ENCODE peak calls at places on chromosomes 1 and 21, in eight cellular contexts. One of them, this sample, is unnamed.

GRCh38 chr1:228332797-228333738 is 73.6 kb downstream of the TRIM11 start:
- DNase-seq in fibroblast of pulmonary artery: no peak
- DNase-seq in esophagus muscularis mucosa: no peak
- DNase-seq in brain microvascular endothelial cell: no peak
- DNase-seq in dorsolateral prefrontal cortex: no peak
- DNase-seq in bronchial epithelial cell: no peak
- DNase-seq in cardiac fibroblast: no peak
- DNase-seq in B cell: no peak
- DNase-seq in this sample: peak

GRCh38 chr1:19723874-19724273 is 59.2 kb downstream of the HTR6 start:
- DNase-seq in esophagus muscularis mucosa: no peak
- DNase-seq in cardiac fibroblast: no peak
- DNase-seq in fibroblast of pulmonary artery: no peak
- DNase-seq in brain microvascular endothelial cell: no peak
- DNase-seq in dorsolateral prefrontal cortex: no peak
- DNase-seq in bronchial epithelial cell: no peak
- DNase-seq in B cell: no peak
- DNase-seq in this sample: no peak

GRCh38 chr1:70675737-70676156 is 264.7 kb downstream of the CTH start:
- DNase-seq in esophagus muscularis mucosa: no peak
- DNase-seq in B cell: no peak
- DNase-seq in bronchial epithelial cell: no peak
- DNase-seq in cardiac fibroblast: no peak
- DNase-seq in dorsolateral prefrontal cortex: no peak
- DNase-seq in brain microvascular endothelial cell: no peak
- DNase-seq in fibroblast of pulmonary artery: no peak
- DNase-seq in this sample: no peak

GRCh38 chr1:155978973-155979429 is 654 bp upstream of the ARHGEF2 start:
- DNase-seq in brain microvascular endothelial cell: no peak
- DNase-seq in dorsolateral prefrontal cortex: no peak
- DNase-seq in fibroblast of pulmonary artery: peak
- DNase-seq in esophagus muscularis mucosa: no peak
- DNase-seq in B cell: no peak
- DNase-seq in cardiac fibroblast: peak
- DNase-seq in bronchial epithelial cell: no peak
- DNase-seq in this sample: no peak

GRCh38 chr1:146013566-146013937 is 8.0 kb downstream of the HJV start:
- DNase-seq in bronchial epithelial cell: no peak
- DNase-seq in esophagus muscularis mucosa: no peak
- DNase-seq in B cell: no peak
- DNase-seq in brain microvascular endothelial cell: no peak
- DNase-seq in cardiac fibroblast: no peak
- DNase-seq in dorsolateral prefrontal cortex: no peak
- DNase-seq in fibroblast of pulmonary artery: no peak
- DNase-seq in this sample: no peak

GRCh38 chr1:52970149-52970548 is 43.1 kb downstream of the SCP2 start:
- DNase-seq in fibroblast of pulmonary artery: peak
- DNase-seq in cardiac fibroblast: peak
- DNase-seq in brain microvascular endothelial cell: no peak
- DNase-seq in B cell: no peak
- DNase-seq in dorsolateral prefrontal cortex: no peak
- DNase-seq in bronchial epithelial cell: peak
- DNase-seq in esophagus muscularis mucosa: no peak
- DNase-seq in this sample: no peak

GRCh38 chr1:187563191-187563590 is 734.4 kb downstream of the PLA2G4A start:
- DNase-seq in brain microvascular endothelial cell: no peak
- DNase-seq in fibroblast of pulmonary artery: no peak
- DNase-seq in dorsolateral prefrontal cortex: no peak
- DNase-seq in B cell: no peak
- DNase-seq in cardiac fibroblast: no peak
- DNase-seq in bronchial epithelial cell: no peak
- DNase-seq in esophagus muscularis mucosa: no peak
- DNase-seq in this sample: no peak

GRCh38 chr1:218625393-218625792 is 280.3 kb downstream of the TGFB2 start:
- DNase-seq in dorsolateral prefrontal cortex: no peak
- DNase-seq in esophagus muscularis mucosa: no peak
- DNase-seq in cardiac fibroblast: no peak
- DNase-seq in bronchial epithelial cell: peak
- DNase-seq in B cell: no peak
- DNase-seq in brain microvascular endothelial cell: no peak
- DNase-seq in fibroblast of pulmonary artery: no peak
- DNase-seq in this sample: no peak

GRCh38 chr1:229874150-229874549 is 192.9 kb upstream of the GALNT2 start:
- DNase-seq in fibroblast of pulmonary artery: no peak
- DNase-seq in cardiac fibroblast: peak
- DNase-seq in B cell: no peak
- DNase-seq in brain microvascular endothelial cell: no peak
- DNase-seq in dorsolateral prefrontal cortex: no peak
- DNase-seq in esophagus muscularis mucosa: no peak
- DNase-seq in bronchial epithelial cell: no peak
- DNase-seq in this sample: no peak

GRCh38 chr21:24514081-24514733 is 1093.1 kb downstream of the MRPL39 start:
- DNase-seq in B cell: peak
- DNase-seq in dorsolateral prefrontal cortex: no peak
- DNase-seq in esophagus muscularis mucosa: no peak
- DNase-seq in brain microvascular endothelial cell: no peak
- DNase-seq in bronchial epithelial cell: peak
- DNase-seq in cardiac fibroblast: peak
- DNase-seq in fibroblast of pulmonary artery: peak
- DNase-seq in this sample: no peak

GRCh38 chr1:145962157-145963102 is 1.9 kb downstream of the ANKRD34A start:
- DNase-seq in dorsolateral prefrontal cortex: peak
- DNase-seq in fibroblast of pulmonary artery: no peak
- DNase-seq in cardiac fibroblast: no peak
- DNase-seq in brain microvascular endothelial cell: no peak
- DNase-seq in esophagus muscularis mucosa: no peak
- DNase-seq in B cell: peak
- DNase-seq in bronchial epithelial cell: no peak
- DNase-seq in this sample: no peak

GRCh38 chr1:236181059-236181458 is 38.7 kb downstream of the GPR137B start:
- DNase-seq in dorsolateral prefrontal cortex: no peak
- DNase-seq in B cell: no peak
- DNase-seq in cardiac fibroblast: peak
- DNase-seq in fibroblast of pulmonary artery: peak
- DNase-seq in brain microvascular endothelial cell: no peak
- DNase-seq in esophagus muscularis mucosa: no peak
- DNase-seq in bronchial epithelial cell: peak
- DNase-seq in this sample: no peak

GRCh38 chr1:54922921-54923421 is 36.0 kb upstream of the DHCR24 start:
- DNase-seq in brain microvascular endothelial cell: no peak
- DNase-seq in B cell: no peak
- DNase-seq in fibroblast of pulmonary artery: no peak
- DNase-seq in esophagus muscularis mucosa: no peak
- DNase-seq in cardiac fibroblast: no peak
- DNase-seq in bronchial epithelial cell: peak
- DNase-seq in dorsolateral prefrontal cortex: no peak
- DNase-seq in this sample: no peak

GRCh38 chr1:183568176-183569041 is 21.9 kb downstream of the NCF2 start:
- DNase-seq in esophagus muscularis mucosa: no peak
- DNase-seq in cardiac fibroblast: peak
- DNase-seq in bronchial epithelial cell: peak
- DNase-seq in brain microvascular endothelial cell: peak
- DNase-seq in B cell: no peak
- DNase-seq in fibroblast of pulmonary artery: peak
- DNase-seq in dorsolateral prefrontal cortex: no peak
- DNase-seq in this sample: peak

GRCh38 chr1:145889722-145890121 is 4.1 kb upstream of the ANKRD35 start:
- DNase-seq in esophagus muscularis mucosa: no peak
- DNase-seq in B cell: no peak
- DNase-seq in fibroblast of pulmonary artery: no peak
- DNase-seq in dorsolateral prefrontal cortex: no peak
- DNase-seq in bronchial epithelial cell: peak
- DNase-seq in cardiac fibroblast: no peak
- DNase-seq in brain microvascular endothelial cell: no peak
- DNase-seq in this sample: no peak

GRCh38 chr1:152768847-152769533 is 6.0 kb upstream of the LCE1F start:
- DNase-seq in fibroblast of pulmonary artery: no peak
- DNase-seq in dorsolateral prefrontal cortex: no peak
- DNase-seq in cardiac fibroblast: no peak
- DNase-seq in bronchial epithelial cell: peak
- DNase-seq in esophagus muscularis mucosa: no peak
- DNase-seq in B cell: no peak
- DNase-seq in brain microvascular endothelial cell: no peak
- DNase-seq in this sample: no peak

GRCh38 chr1:64474639-64475038 is 4.7 kb downstream of the CACHD1 start:
- DNase-seq in fibroblast of pulmonary artery: peak
- DNase-seq in dorsolateral prefrontal cortex: no peak
- DNase-seq in bronchial epithelial cell: peak
- DNase-seq in brain microvascular endothelial cell: no peak
- DNase-seq in B cell: no peak
- DNase-seq in esophagus muscularis mucosa: peak
- DNase-seq in cardiac fibroblast: no peak
- DNase-seq in this sample: no peak

GRCh38 chr1:226063362-226064167 is 1.0 kb downstream of the H3-3A start:
- DNase-seq in esophagus muscularis mucosa: no peak
- DNase-seq in cardiac fibroblast: peak
- DNase-seq in dorsolateral prefrontal cortex: peak
- DNase-seq in fibroblast of pulmonary artery: peak
- DNase-seq in bronchial epithelial cell: peak
- DNase-seq in brain microvascular endothelial cell: peak
- DNase-seq in B cell: peak
- DNase-seq in this sample: peak

GRCh38 chr1:3072948-3073519 is 4.0 kb downstream of the PRDM16 start:
- DNase-seq in fibroblast of pulmonary artery: no peak
- DNase-seq in bronchial epithelial cell: no peak
- DNase-seq in dorsolateral prefrontal cortex: no peak
- DNase-seq in B cell: no peak
- DNase-seq in brain microvascular endothelial cell: no peak
- DNase-seq in cardiac fibroblast: no peak
- DNase-seq in esophagus muscularis mucosa: no peak
- DNase-seq in this sample: no peak

GRCh38 chr1:239879321-239880170 is 212.1 kb upstream of the FMN2 start:
- DNase-seq in brain microvascular endothelial cell: no peak
- DNase-seq in bronchial epithelial cell: no peak
- DNase-seq in cardiac fibroblast: no peak
- DNase-seq in B cell: no peak
- DNase-seq in dorsolateral prefrontal cortex: no peak
- DNase-seq in esophagus muscularis mucosa: peak
- DNase-seq in fibroblast of pulmonary artery: no peak
- DNase-seq in this sample: no peak

GRCh38 chr1:21308330-21308729 is 18.1 kb upstream of the ECE1 start:
- DNase-seq in bronchial epithelial cell: no peak
- DNase-seq in dorsolateral prefrontal cortex: no peak
- DNase-seq in brain microvascular endothelial cell: no peak
- DNase-seq in cardiac fibroblast: no peak
- DNase-seq in esophagus muscularis mucosa: no peak
- DNase-seq in fibroblast of pulmonary artery: no peak
- DNase-seq in B cell: no peak
- DNase-seq in this sample: no peak

GRCh38 chr1:18556364-18556763 is 74.3 kb upstream of the PAX7 start:
- DNase-seq in fibroblast of pulmonary artery: peak
- DNase-seq in brain microvascular endothelial cell: peak
- DNase-seq in cardiac fibroblast: peak
- DNase-seq in dorsolateral prefrontal cortex: no peak
- DNase-seq in bronchial epithelial cell: peak
- DNase-seq in esophagus muscularis mucosa: no peak
- DNase-seq in B cell: no peak
- DNase-seq in this sample: no peak
- TF ChIP-seq CTCF in fibroblast of pulmonary artery: peak
- TF ChIP-seq CTCF in brain microvascular endothelial cell: peak
- TF ChIP-seq CTCF in cardiac fibroblast: peak
- TF ChIP-seq CTCF in dorsolateral prefrontal cortex: peak
- TF ChIP-seq CTCF in bronchial epithelial cell: peak
- TF ChIP-seq CTCF in esophagus muscularis mucosa: peak
- TF ChIP-seq CTCF in B cell: no peak
- TF ChIP-seq CTCF in this sample: peak

GRCh38 chr1:237568955-237569354 is 321.8 kb downstream of the ZP4 start:
- DNase-seq in fibroblast of pulmonary artery: no peak
- DNase-seq in B cell: no peak
- DNase-seq in bronchial epithelial cell: no peak
- DNase-seq in dorsolateral prefrontal cortex: peak
- DNase-seq in cardiac fibroblast: no peak
- DNase-seq in esophagus muscularis mucosa: no peak
- DNase-seq in brain microvascular endothelial cell: no peak
- DNase-seq in this sample: no peak

GRCh38 chr1:237566581-237566980 is 324.1 kb downstream of the ZP4 start:
- DNase-seq in B cell: no peak
- DNase-seq in dorsolateral prefrontal cortex: no peak
- DNase-seq in cardiac fibroblast: no peak
- DNase-seq in esophagus muscularis mucosa: no peak
- DNase-seq in brain microvascular endothelial cell: no peak
- DNase-seq in fibroblast of pulmonary artery: no peak
- DNase-seq in bronchial epithelial cell: no peak
- DNase-seq in this sample: no peak

GRCh38 chr1:237574536-237574935 is 316.2 kb downstream of the ZP4 start:
- DNase-seq in dorsolateral prefrontal cortex: no peak
- DNase-seq in B cell: no peak
- DNase-seq in bronchial epithelial cell: no peak
- DNase-seq in esophagus muscularis mucosa: no peak
- DNase-seq in fibroblast of pulmonary artery: no peak
- DNase-seq in brain microvascular endothelial cell: no peak
- DNase-seq in cardiac fibroblast: no peak
- DNase-seq in this sample: no peak

GRCh38 chr1:237565236-237565635 is 325.5 kb downstream of the ZP4 start:
- DNase-seq in cardiac fibroblast: no peak
- DNase-seq in B cell: no peak
- DNase-seq in fibroblast of pulmonary artery: no peak
- DNase-seq in bronchial epithelial cell: no peak
- DNase-seq in brain microvascular endothelial cell: no peak
- DNase-seq in esophagus muscularis mucosa: no peak
- DNase-seq in dorsolateral prefrontal cortex: no peak
- DNase-seq in this sample: no peak

DNA sequence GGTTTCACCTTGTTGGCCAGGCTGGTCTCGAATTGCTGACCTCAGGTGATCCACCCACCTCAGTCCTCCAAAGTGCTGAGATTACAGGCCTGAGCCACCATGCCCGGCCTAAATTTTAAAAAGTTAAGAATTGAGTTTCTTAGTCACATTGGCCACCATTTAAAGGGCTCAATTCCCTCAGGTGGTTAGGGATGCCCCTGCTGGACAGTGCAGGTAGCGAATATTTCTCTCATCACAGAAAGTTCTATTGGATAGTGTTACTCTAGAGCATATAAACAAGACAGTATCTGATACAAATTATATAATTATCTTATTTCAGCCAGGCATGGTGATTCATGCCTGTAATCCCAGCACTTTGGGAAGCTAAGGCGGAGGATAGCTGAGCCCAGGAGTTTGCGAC is 320.2 kb downstream of the ZP4 start:
- DNase-seq in cardiac fibroblast: no peak
- DNase-seq in esophagus muscularis mucosa: no peak
- DNase-seq in bronchial epithelial cell: no peak
- DNase-seq in B cell: no peak
- DNase-seq in fibroblast of pulmonary artery: no peak
- DNase-seq in brain microvascular endothelial cell: no peak
- DNase-seq in dorsolateral prefrontal cortex: no peak
- DNase-seq in this sample: no peak
- TF ChIP-seq CTCF in cardiac fibroblast: no peak
- TF ChIP-seq CTCF in esophagus muscularis mucosa: peak
- TF ChIP-seq CTCF in bronchial epithelial cell: no peak
- TF ChIP-seq CTCF in B cell: no peak
- TF ChIP-seq CTCF in fibroblast of pulmonary artery: no peak
- TF ChIP-seq CTCF in brain microvascular endothelial cell: peak
- TF ChIP-seq CTCF in dorsolateral prefrontal cortex: no peak
- TF ChIP-seq CTCF in this sample: no peak

GRCh38 chr1:11802973-11803885 is 2.5 kb downstream of the MTHFR start:
- DNase-seq in cardiac fibroblast: peak
- DNase-seq in bronchial epithelial cell: peak
- DNase-seq in esophagus muscularis mucosa: peak
- DNase-seq in B cell: peak
- DNase-seq in dorsolateral prefrontal cortex: peak
- DNase-seq in brain microvascular endothelial cell: peak
- DNase-seq in fibroblast of pulmonary artery: peak
- DNase-seq in this sample: peak
- TF ChIP-seq CTCF in cardiac fibroblast: no peak
- TF ChIP-seq CTCF in bronchial epithelial cell: no peak
- TF ChIP-seq CTCF in esophagus muscularis mucosa: no peak
- TF ChIP-seq CTCF in B cell: no peak
- TF ChIP-seq CTCF in dorsolateral prefrontal cortex: no peak
- TF ChIP-seq CTCF in brain microvascular endothelial cell: peak
- TF ChIP-seq CTCF in fibroblast of pulmonary artery: no peak
- TF ChIP-seq CTCF in this sample: no peak

GRCh38 chr1:33099290-33100118 is 18.6 kb downstream of the AZIN2 start:
- DNase-seq in dorsolateral prefrontal cortex: no peak
- DNase-seq in esophagus muscularis mucosa: no peak
- DNase-seq in bronchial epithelial cell: peak
- DNase-seq in fibroblast of pulmonary artery: peak
- DNase-seq in brain microvascular endothelial cell: peak
- DNase-seq in cardiac fibroblast: peak
- DNase-seq in B cell: no peak
- DNase-seq in this sample: peak
- TF ChIP-seq CTCF in dorsolateral prefrontal cortex: no peak
- TF ChIP-seq CTCF in esophagus muscularis mucosa: no peak
- TF ChIP-seq CTCF in bronchial epithelial cell: peak
- TF ChIP-seq CTCF in fibroblast of pulmonary artery: peak
- TF ChIP-seq CTCF in brain microvascular endothelial cell: peak
- TF ChIP-seq CTCF in cardiac fibroblast: peak
- TF ChIP-seq CTCF in B cell: no peak
- TF ChIP-seq CTCF in this sample: peak